ENCODE peak calls at places on chromosome 9, in nine cellular contexts. O is upper lobe of right lung; T is activated CD4-positive, alpha-beta T cell treated with anti-CD3 and anti-CD28 coated beads, Interleukin-2, amount 10 ng/mL, durations not matched to agents 7 days and 5 days; U is amniotic epithelial cell; A is left cardiac atrium; L is heart right ventricle; D is naive thymus-derived CD4-positive, alpha-beta T cell; K is hypothalamus; W is LHCN-M2. B is an unnamed sample.

GRCh38 chr9:136936645-136937170 is 7.8 kb downstream of the FBXW5 start:
- DNase-seq in O (no peak), T (no peak), U (no peak), A (no peak), L (no peak), D (no peak), K (no peak), W (peak), B (no peak)

GRCh38 chr9:79705704-79706103 is 133.9 kb downstream of the TLE4 start:
- DNase-seq in O (no peak), T (no peak), U (no peak), A (no peak), L (no peak), D (no peak), K (no peak), W (no peak), B (no peak)

GRCh38 chr9:129796029-129796910 is 6.7 kb upstream of the TOR1B start:
- DNase-seq in O (no peak), T (no peak), U (no peak), A (no peak), L (no peak), D (no peak), K (no peak), W (no peak), B (no peak)

GRCh38 chr9:75213765-75214164 is 125.5 kb downstream of the OSTF1 start:
- DNase-seq in O (no peak), T (no peak), U (no peak), A (no peak), L (no peak), D (no peak), K (no peak), W (no peak), B (no peak)

GRCh38 chr9:89372979-89373378 is 54.7 kb downstream of the SECISBP2 start:
- DNase-seq in O (no peak), T (no peak), U (no peak), A (no peak), L (no peak), D (no peak), K (no peak), W (no peak), B (no peak)

GRCh38 chr9:74985041-74985440 is 32.3 kb upstream of the C9orf40 start:
- DNase-seq in O (no peak), T (no peak), U (no peak), A (no peak), L (no peak), D (no peak), K (no peak), W (no peak), B (no peak)

GRCh38 chr9:37904647-37905505 is 949 bp upstream of the SLC25A51 start:
- DNase-seq in O (no peak), T (peak), U (peak), A (no peak), L (no peak), D (no peak), K (no peak), W (no peak), B (no peak)

GRCh38 chr9:37575921-37576721 is at the start of gene FBXO10:
- DNase-seq in O (peak), T (peak), U (peak), A (peak), L (peak), D (peak), K (peak), W (peak), B (peak)

GRCh38 chr9:95857122-95857521 is 18.4 kb upstream of the ERCC6L2 start:
- DNase-seq in O (no peak), T (no peak), U (peak), A (no peak), L (no peak), D (no peak), K (no peak), W (peak), B (no peak)

GRCh38 chr9:120941046-120941770 is 14.6 kb upstream of the TRAF1 start:
- DNase-seq in O (no peak), T (no peak), U (peak), A (no peak), L (no peak), D (no peak), K (no peak), W (peak), B (no peak)

GRCh38 chr9:87849144-87849741 is 33.4 kb upstream of the SPATA31E1 start:
- DNase-seq in O (no peak), T (no peak), U (no peak), A (no peak), L (no peak), D (no peak), K (no peak), W (no peak), B (no peak)

GRCh38 chr9:21684831-21685362 is 117.5 kb upstream of the MTAP start:
- DNase-seq in O (no peak), T (no peak), U (peak), A (no peak), L (no peak), D (no peak), K (no peak), W (peak), B (no peak)

GRCh38 chr9:101498323-101498722 is 35.3 kb upstream of the RNF20 start:
- DNase-seq in O (no peak), T (no peak), U (no peak), A (no peak), L (no peak), D (no peak), K (no peak), W (no peak), B (no peak)

GRCh38 chr9:116860509-116861120 is 173.5 kb downstream of the TRIM32 start:
- DNase-seq in O (no peak), T (peak), U (peak), A (peak), L (peak), D (no peak), K (no peak), W (peak), B (peak)

GRCh38 chr9:123300554-123300953 is 32.2 kb upstream of the STRBP start:
- DNase-seq in O (no peak), T (no peak), U (no peak), A (no peak), L (no peak), D (no peak), K (no peak), W (no peak), B (no peak)

GRCh38 chr9:109320338-109320733 is 523 bp downstream of the EPB41L4B start:
- DNase-seq in O (no peak), T (no peak), U (no peak), A (peak), L (no peak), D (no peak), K (no peak), W (no peak), B (no peak)

GRCh38 chr9:89923961-89924504 is 319.2 kb downstream of the GADD45G start:
- DNase-seq in O (no peak), T (peak), U (no peak), A (no peak), L (no peak), D (no peak), K (no peak), W (peak), B (no peak)

GRCh38 chr9:81635526-81636279 is 53.6 kb downstream of the TLE1 start:
- DNase-seq in O (no peak), T (no peak), U (no peak), A (no peak), L (no peak), D (no peak), K (no peak), W (no peak), B (no peak)

GRCh38 chr9:138022121-138022741 is 144.6 kb downstream of the CACNA1B start:
- DNase-seq in O (peak), T (no peak), U (no peak), A (no peak), L (no peak), D (no peak), K (no peak), W (no peak), B (no peak)